ENCODE peak calls at places on chromosomes 16 and 17, in six cellular contexts. One of them, this sample, is unnamed.
A peak's percentile ranks its signal among the peaks of the same experiment; 100 is the strongest.

GRCh38 chr16:67111951-67112444 is 2.3 kb downstream of the PHAF1 start:
- DNase-seq in lower lobe of right lung: no peak
- DNase-seq in cardiac muscle cell: no peak
- DNase-seq in GM12865: no peak
- DNase-seq in retina: no peak
- DNase-seq in EH: no peak
- DNase-seq in this sample: peak; percentile 23

GRCh38 chr16:23296994-23297393 is 5.1 kb upstream of the SCNN1B start:
- DNase-seq in EH: no peak
- DNase-seq in cardiac muscle cell: no peak
- DNase-seq in GM12865: peak; percentile 58
- DNase-seq in retina: no peak
- DNase-seq in lower lobe of right lung: no peak
- DNase-seq in this sample: no peak

GRCh38 chr16:65409505-65409904 is 287.6 kb upstream of the CDH11 start:
- DNase-seq in EH: peak; percentile 30
- DNase-seq in GM12865: no peak
- DNase-seq in lower lobe of right lung: no peak
- DNase-seq in cardiac muscle cell: no peak
- DNase-seq in retina: no peak
- DNase-seq in this sample: no peak

GRCh38 chr17:57574040-57574513 is 171.0 kb downstream of the CCDC182 start:
- DNase-seq in retina: no peak
- DNase-seq in lower lobe of right lung: no peak
- DNase-seq in cardiac muscle cell: no peak
- DNase-seq in EH: peak; percentile 37
- DNase-seq in GM12865: no peak
- DNase-seq in this sample: no peak

GRCh38 chr17:22278302-22279275 is 586.3 kb downstream of the KCNJ18 start:
- DNase-seq in EH: no peak
- DNase-seq in retina: no peak
- DNase-seq in cardiac muscle cell: no peak
- DNase-seq in GM12865: no peak
- DNase-seq in lower lobe of right lung: no peak
- DNase-seq in this sample: no peak

GRCh38 chr17:78705071-78705470 is 77.0 kb downstream of the CYTH1 start:
- DNase-seq in retina: no peak
- DNase-seq in lower lobe of right lung: no peak
- DNase-seq in EH: no peak
- DNase-seq in GM12865: no peak
- DNase-seq in cardiac muscle cell: no peak
- DNase-seq in this sample: no peak

GRCh38 chr16:78277374-78277773 is 177.9 kb downstream of the WWOX start:
- DNase-seq in retina: peak; percentile 42
- DNase-seq in lower lobe of right lung: no peak
- DNase-seq in cardiac muscle cell: peak; percentile 2
- DNase-seq in GM12865: no peak
- DNase-seq in EH: no peak
- DNase-seq in this sample: no peak

GRCh38 chr17:43832976-43833829 is at the start of gene MPP3:
- DNase-seq in cardiac muscle cell: peak; percentile 87
- DNase-seq in retina: peak; percentile 86
- DNase-seq in lower lobe of right lung: peak; percentile 78
- DNase-seq in GM12865: no peak
- DNase-seq in EH: peak; percentile 78
- DNase-seq in this sample: peak; percentile 7

GRCh38 chr16:90019201-90019542 is at the start of gene DBNDD1:
- DNase-seq in EH: no peak
- DNase-seq in lower lobe of right lung: no peak
- DNase-seq in retina: no peak
- DNase-seq in cardiac muscle cell: no peak
- DNase-seq in GM12865: no peak
- DNase-seq in this sample: no peak

GRCh38 chr17:39092672-39093250 is 58.7 kb downstream of the PLXDC1 start:
- DNase-seq in EH: no peak
- DNase-seq in lower lobe of right lung: no peak
- DNase-seq in cardiac muscle cell: no peak
- DNase-seq in retina: no peak
- DNase-seq in GM12865: peak; percentile 15
- DNase-seq in this sample: peak; percentile 64

GRCh38 chr16:79349803-79350202 is 250.7 kb downstream of the MAF start:
- DNase-seq in retina: no peak
- DNase-seq in GM12865: no peak
- DNase-seq in EH: no peak
- DNase-seq in lower lobe of right lung: no peak
- DNase-seq in cardiac muscle cell: no peak
- DNase-seq in this sample: no peak

GRCh38 chr17:42667088-42667951 is 8.2 kb downstream of the TUBG2 start:
- DNase-seq in retina: no peak
- DNase-seq in cardiac muscle cell: no peak
- DNase-seq in EH: peak; percentile 92
- DNase-seq in lower lobe of right lung: no peak
- DNase-seq in GM12865: no peak
- DNase-seq in this sample: no peak

GRCh38 chr16:27408012-27408601 is 6.1 kb downstream of the IL21R start:
- DNase-seq in GM12865: peak; percentile 71
- DNase-seq in retina: no peak
- DNase-seq in EH: peak; percentile 62
- DNase-seq in cardiac muscle cell: no peak
- DNase-seq in lower lobe of right lung: no peak
- DNase-seq in this sample: peak; percentile 24

GRCh38 chr17:73485130-73485529 is 159.1 kb downstream of the SDK2 start:
- DNase-seq in EH: no peak
- DNase-seq in retina: no peak
- DNase-seq in cardiac muscle cell: no peak
- DNase-seq in GM12865: no peak
- DNase-seq in lower lobe of right lung: no peak
- DNase-seq in this sample: peak; percentile 3

GRCh38 chr16:81608515-81609209 is 164.1 kb downstream of the CMIP start:
- DNase-seq in cardiac muscle cell: no peak
- DNase-seq in retina: no peak
- DNase-seq in EH: peak; percentile 69
- DNase-seq in lower lobe of right lung: no peak
- DNase-seq in GM12865: peak; percentile 56
- DNase-seq in this sample: peak; percentile 85

GRCh38 chr17:44260296-44260695 is 7.6 kb downstream of the SLC4A1 start:
- DNase-seq in EH: no peak
- DNase-seq in lower lobe of right lung: no peak
- DNase-seq in retina: no peak
- DNase-seq in cardiac muscle cell: no peak
- DNase-seq in GM12865: no peak
- DNase-seq in this sample: no peak

This sample was measured in MV-4-11.